ENCODE peak calls at places on chromosomes 7 and 10, in nine cellular contexts. P, V, F, R, I, O, N, B and J are unnamed samples.

GRCh38 chr7:53119514-53119933 is 84.1 kb downstream of the POM121L12 start:
- DNase-seq in P (no peak), V (peak), F (peak), R (peak), I (no peak), O (no peak), N (no peak), B (no peak), J (no peak)

GRCh38 chr10:84363434-84363833 is 35.0 kb downstream of the CCSER2 start:
- DNase-seq in P (no peak), V (no peak), F (no peak), R (no peak), I (no peak), O (no peak), N (no peak), B (no peak), J (no peak)

GRCh38 chr7:110007316-110007910 is 1083.5 kb upstream of the LRRN3 start:
- DNase-seq in P (no peak), V (no peak), F (no peak), R (no peak), I (no peak), O (no peak), N (no peak), B (no peak), J (no peak)

GRCh38 chr7:55242613-55243012 is 122.5 kb upstream of the LANCL2 start:
- DNase-seq in P (peak), V (peak), F (no peak), R (no peak), I (no peak), O (no peak), N (no peak), B (no peak), J (no peak)

GRCh38 chr7:105196473-105196872 is 182.5 kb downstream of the KMT2E start:
- DNase-seq in P (peak), V (peak), F (no peak), R (no peak), I (no peak), O (no peak), N (no peak), B (no peak), J (no peak)

GRCh38 chr7:149824748-149825566 is 13.2 kb upstream of the ZNF862 start:
- DNase-seq in P (no peak), V (no peak), F (no peak), R (no peak), I (no peak), O (no peak), N (peak), B (no peak), J (no peak)

GRCh38 chr10:132193907-132194552 is 7.3 kb downstream of the DPYSL4 start:
- DNase-seq in P (no peak), V (peak), F (peak), R (peak), I (no peak), O (peak), N (no peak), B (peak), J (no peak)

GRCh38 chr7:92297736-92298135 is 52.0 kb downstream of the ANKIB1 start:
- DNase-seq in P (no peak), V (no peak), F (no peak), R (no peak), I (no peak), O (no peak), N (no peak), B (no peak), J (no peak)

GRCh38 chr7:151424799-151425198 is 15.0 kb upstream of the WDR86 start:
- DNase-seq in P (peak), V (peak), F (no peak), R (no peak), I (no peak), O (no peak), N (no peak), B (no peak), J (peak)

GRCh38 chr10:82378146-82378545 is 503.2 kb downstream of the NRG3 start:
- DNase-seq in P (peak), V (peak), F (peak), R (peak), I (no peak), O (no peak), N (no peak), B (peak), J (peak)

GRCh38 chr7:21426286-21426957 is 1.5 kb upstream of the SP4 start:
- DNase-seq in P (peak), V (peak), F (no peak), R (no peak), I (peak), O (no peak), N (no peak), B (no peak), J (peak)

GRCh38 chr7:149735779-149736477 is 37.5 kb downstream of the ZNF467 start:
- DNase-seq in P (no peak), V (no peak), F (no peak), R (no peak), I (no peak), O (no peak), N (no peak), B (no peak), J (no peak)

GRCh38 chr7:84248843-84249242 is 54.3 kb upstream of the SEMA3A start:
- DNase-seq in P (no peak), V (no peak), F (no peak), R (no peak), I (no peak), O (no peak), N (no peak), B (no peak), J (no peak)

GRCh38 chr10:47449979-47450378 is 33.9 kb downstream of the ANXA8 start:
- DNase-seq in P (no peak), V (no peak), F (no peak), R (no peak), I (no peak), O (peak), N (peak), B (no peak), J (no peak)

GRCh38 chr10:49598986-49599385 is 11.1 kb upstream of the SLC18A3 start:
- DNase-seq in P (no peak), V (peak), F (no peak), R (no peak), I (no peak), O (no peak), N (no peak), B (no peak), J (no peak)

GRCh38 chr7:884191-885003 is 8.0 kb downstream of the GET4 start:
- DNase-seq in P (no peak), V (no peak), F (no peak), R (no peak), I (no peak), O (no peak), N (no peak), B (no peak), J (no peak)

GRCh38 chr10:58473966-58474365 is 38.7 kb upstream of the BICC1 start:
- DNase-seq in P (peak), V (peak), F (peak), R (no peak), I (no peak), O (no peak), N (no peak), B (no peak), J (no peak)

GRCh38 chr7:84232653-84233052 is 38.1 kb upstream of the SEMA3A start:
- DNase-seq in P (peak), V (peak), F (no peak), R (no peak), I (no peak), O (no peak), N (no peak), B (no peak), J (peak)

GRCh38 chr10:42879380-42880254 is 97.0 kb downstream of the BMS1 start:
- DNase-seq in P (no peak), V (no peak), F (no peak), R (no peak), I (no peak), O (no peak), N (peak), B (no peak), J (no peak)

GRCh38 chr7:100951172-100951571 is 1.8 kb downstream of the MUC3A start:
- DNase-seq in P (no peak), V (peak), F (no peak), R (peak), I (no peak), O (no peak), N (no peak), B (no peak), J (no peak)

GRCh38 chr10:131650169-131650705 is 250.6 kb upstream of the PPP2R2D start:
- DNase-seq in P (no peak), V (no peak), F (no peak), R (no peak), I (no peak), O (peak), N (peak), B (no peak), J (no peak)

GRCh38 chr10:33801705-33802104 is 467.2 kb upstream of the NRP1 start:
- DNase-seq in P (peak), V (peak), F (peak), R (no peak), I (no peak), O (no peak), N (no peak), B (no peak), J (no peak)

GRCh38 chr10:49353895-49354566 is 41.9 kb downstream of the DRGX start:
- DNase-seq in P (no peak), V (no peak), F (no peak), R (no peak), I (no peak), O (no peak), N (no peak), B (no peak), J (no peak)

GRCh38 chr10:2611603-2612002 is 455.7 kb upstream of the PFKP start:
- DNase-seq in P (no peak), V (no peak), F (no peak), R (no peak), I (no peak), O (no peak), N (no peak), B (no peak), J (no peak)

GRCh38 chr7:44881610-44882009 is 3.7 kb downstream of the PURB start:
- DNase-seq in P (peak), V (peak), F (no peak), R (peak), I (no peak), O (no peak), N (no peak), B (no peak), J (peak)

GRCh38 chr10:132556994-132557441 is 19.4 kb downstream of the INPP5A start:
- DNase-seq in P (no peak), V (no peak), F (no peak), R (no peak), I (no peak), O (no peak), N (peak), B (no peak), J (no peak)

GRCh38 chr10:6503171-6503570 is 76.9 kb downstream of the PRKCQ start:
- DNase-seq in P (no peak), V (no peak), F (no peak), R (no peak), I (no peak), O (no peak), N (no peak), B (no peak), J (no peak)

GRCh38 chr7:78953090-78953489 is 500.4 kb downstream of the MAGI2 start:
- DNase-seq in P (peak), V (no peak), F (no peak), R (no peak), I (no peak), O (no peak), N (no peak), B (no peak), J (peak)

GRCh38 chr7:137626469-137627067 is 220.2 kb downstream of the DGKI start:
- DNase-seq in P (peak), V (peak), F (peak), R (peak), I (peak), O (peak), N (no peak), B (peak), J (peak)

GRCh38 chr7:2728309-2729042 is 40.5 kb downstream of the AMZ1 start:
- DNase-seq in P (no peak), V (no peak), F (no peak), R (no peak), I (no peak), O (no peak), N (peak), B (no peak), J (no peak)

GRCh38 chr10:2680802-2681201 is 386.5 kb upstream of the PFKP start:
- DNase-seq in P (no peak), V (no peak), F (no peak), R (no peak), I (no peak), O (no peak), N (no peak), B (no peak), J (no peak)

GRCh38 chr7:116236020-116236630 is 25.8 kb downstream of the TES start:
- DNase-seq in P (peak), V (peak), F (peak), R (peak), I (no peak), O (peak), N (no peak), B (peak), J (peak)

GRCh38 chr10:47421057-47421952 is 37.2 kb upstream of the ZNF488 start:
- DNase-seq in P (peak), V (peak), F (no peak), R (no peak), I (no peak), O (no peak), N (no peak), B (no peak), J (peak)

GRCh38 chr10:77240042-77240619 is 397.5 kb downstream of the KCNMA1 start:
- DNase-seq in P (no peak), V (no peak), F (peak), R (no peak), I (no peak), O (no peak), N (no peak), B (no peak), J (no peak)

GRCh38 chr7:27245798-27246691 is 3.4 kb downstream of the EVX1 start:
- DNase-seq in P (no peak), V (no peak), F (no peak), R (no peak), I (no peak), O (no peak), N (no peak), B (no peak), J (no peak)

GRCh38 chr7:45901566-45901965 is 13.3 kb downstream of the IGFBP1 start:
- DNase-seq in P (no peak), V (no peak), F (no peak), R (no peak), I (no peak), O (no peak), N (no peak), B (no peak), J (no peak)
- H3K4me3 ChIP-seq in P (no peak), V (no peak), F (no peak), R (no peak), I (no peak), O (no peak), N (no peak), B (no peak), J (no peak)

DNA sequence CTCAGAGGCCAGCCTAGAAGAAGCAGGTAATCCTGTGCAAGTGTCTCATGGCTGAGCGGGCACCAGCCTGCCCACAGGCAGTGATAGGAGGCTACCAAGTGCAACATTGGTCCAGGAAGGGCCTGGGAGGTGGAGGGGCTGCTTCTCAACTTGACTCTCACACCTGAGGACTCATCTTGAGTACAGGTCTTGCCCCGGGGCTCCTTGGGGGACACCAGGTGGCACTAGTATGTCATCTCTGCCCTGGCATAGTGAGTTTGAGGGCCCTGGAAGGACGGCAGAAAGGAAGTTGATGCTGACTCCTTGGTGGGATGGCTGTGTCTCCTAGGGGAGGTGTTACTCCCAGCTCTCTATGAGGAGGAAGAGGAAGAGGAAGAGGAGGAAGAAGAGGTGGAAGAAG is 2.3 kb downstream of the CCDC136 start:
- DNase-seq in P (no peak), V (no peak), F (no peak), R (no peak), I (no peak), O (no peak), N (no peak), B (no peak), J (no peak)
- TF ChIP-seq CTCF in P (peak), V (no peak), F (peak), R (no peak), I (peak), O (peak), N (no peak), B (no peak), J (no peak)

DNA sequence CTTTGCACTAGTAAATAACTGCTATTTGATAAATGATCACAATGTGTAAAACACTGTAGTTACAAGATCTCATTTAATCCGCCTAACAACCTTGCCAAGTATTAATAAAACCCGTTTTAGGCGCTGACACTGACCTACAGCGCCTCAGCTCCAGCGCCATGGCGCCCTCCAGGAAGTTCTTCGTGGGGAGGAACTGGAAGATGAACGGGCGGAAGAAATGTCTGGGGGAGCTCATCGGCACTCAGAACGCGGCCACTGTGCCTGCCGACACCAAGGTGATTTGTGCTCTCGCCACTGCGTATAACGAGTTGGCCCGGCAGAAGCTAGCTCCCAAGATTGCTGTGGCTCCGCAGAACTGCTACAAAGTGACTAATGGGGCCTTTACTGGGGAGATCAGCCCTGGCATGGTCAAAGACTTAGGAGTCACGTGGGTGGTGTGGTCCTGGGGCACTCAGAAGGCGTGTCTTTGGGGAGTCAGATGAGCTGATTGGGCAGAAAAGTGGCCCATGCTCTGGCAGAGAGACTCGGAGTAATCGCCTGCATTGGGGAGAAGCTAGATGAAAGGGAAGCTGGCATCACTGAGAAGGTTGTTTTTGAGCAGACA is 1.1 kb upstream of the TNPO3 start:
- DNase-seq in P (no peak), V (no peak), F (no peak), R (no peak), I (no peak), O (no peak), N (no peak), B (no peak), J (peak)
- H3K4me3 ChIP-seq in P (no peak), V (no peak), F (no peak), R (no peak), I (peak), O (no peak), N (no peak), B (no peak), J (peak)

GRCh38 chr10:121662945-121663917 is 65.0 kb upstream of the FGFR2 start:
- DNase-seq in P (no peak), V (no peak), F (no peak), R (peak), I (no peak), O (peak), N (no peak), B (peak), J (no peak)
- TF ChIP-seq CTCF in P (no peak), V (peak), F (peak), R (peak), I (peak), O (peak), N (no peak), B (peak), J (peak)

GRCh38 chr7:140675726-140676125 is 3.0 kb downstream of the ADCK2 start:
- DNase-seq in P (no peak), V (no peak), F (no peak), R (no peak), I (no peak), O (no peak), N (peak), B (no peak), J (no peak)

GRCh38 chr7:140673063-140673769 is 471 bp downstream of the ADCK2 start:
- DNase-seq in P (no peak), V (peak), F (peak), R (peak), I (no peak), O (peak), N (peak), B (peak), J (no peak)

GRCh38 chr7:140674899-140675701 is 2.4 kb downstream of the ADCK2 start:
- DNase-seq in P (peak), V (peak), F (peak), R (peak), I (no peak), O (peak), N (peak), B (peak), J (peak)

GRCh38 chr7:140673770-140674155 is 1.0 kb downstream of the ADCK2 start:
- DNase-seq in P (no peak), V (no peak), F (no peak), R (no peak), I (no peak), O (no peak), N (no peak), B (no peak), J (no peak)

DNA sequence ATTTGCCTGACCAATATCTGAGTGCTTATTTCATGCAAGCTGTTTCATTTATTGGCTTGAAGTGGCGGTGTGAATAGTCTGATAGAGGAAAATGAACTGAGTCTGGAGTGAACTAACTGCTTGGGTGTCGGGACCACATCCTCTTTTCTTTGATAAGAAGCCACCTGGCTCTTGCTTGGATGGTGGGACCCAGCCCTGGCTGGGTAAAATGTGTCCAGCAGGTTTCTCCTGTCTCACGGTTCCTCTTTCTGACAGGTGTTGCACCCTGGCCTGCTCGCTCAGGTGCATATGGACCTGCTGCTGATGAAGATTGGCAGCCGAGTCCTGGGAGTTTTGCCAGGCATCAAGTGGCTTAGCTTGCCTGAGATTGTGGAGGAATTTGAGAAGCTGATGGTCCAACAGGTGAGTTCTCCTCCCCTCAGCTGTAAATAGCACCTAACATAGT is 1.6 kb downstream of the ADCK2 start:
- DNase-seq in P (no peak), V (no peak), F (no peak), R (no peak), I (peak), O (no peak), N (peak), B (no peak), J (no peak)
- H3K4me3 ChIP-seq in P (no peak), V (no peak), F (no peak), R (no peak), I (peak), O (no peak), N (no peak), B (no peak), J (peak)

DNA sequence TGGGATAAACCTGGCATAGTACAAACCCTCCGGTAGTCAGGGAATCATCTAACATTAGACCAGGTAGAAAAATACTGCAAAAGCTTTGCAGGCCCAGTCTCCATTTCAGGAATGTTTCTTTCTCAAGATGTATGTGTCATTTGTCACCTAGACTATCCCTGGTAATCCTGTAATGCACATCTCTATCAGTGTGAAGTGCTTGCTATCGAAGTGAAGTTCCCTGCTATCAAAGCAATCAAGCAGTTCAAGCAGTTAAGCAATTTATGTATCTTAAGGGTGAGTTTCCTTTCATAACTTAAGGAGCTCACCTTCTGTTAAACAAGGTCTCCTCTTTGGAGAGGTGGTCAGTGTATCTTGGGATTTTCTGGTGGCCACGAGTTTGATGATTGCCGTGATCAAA is 47.2 kb downstream of the CELF2 start:
- DNase-seq in P (no peak), V (no peak), F (no peak), R (no peak), I (no peak), O (no peak), N (no peak), B (no peak), J (no peak)
- TF ChIP-seq CTCF in P (no peak), V (no peak), F (no peak), R (no peak), I (no peak), O (no peak), N (no peak), B (no peak), J (no peak)